ENCODE peak calls at places on chromosomes 3 and 15, in five cellular contexts. One of them, this sample, is unnamed.

GRCh38 chr15:99366013-99366412 is 114.7 kb downstream of the LRRC28 start:
- DNase-seq in NCI-H510A: no peak
- DNase-seq in BE2C: no peak
- DNase-seq in AG04450: no peak
- DNase-seq in germinal center: no peak
- DNase-seq in this sample: no peak

GRCh38 chr15:64148581-64148980 is 3.0 kb upstream of the SNX22 start:
- DNase-seq in NCI-H510A: no peak
- DNase-seq in BE2C: no peak
- DNase-seq in germinal center: no peak
- DNase-seq in AG04450: no peak
- DNase-seq in this sample: no peak

GRCh38 chr3:8223766-8224165 is 277.9 kb upstream of the LMCD1 start:
- DNase-seq in germinal center: no peak
- DNase-seq in BE2C: peak
- DNase-seq in AG04450: no peak
- DNase-seq in NCI-H510A: no peak
- DNase-seq in this sample: no peak

GRCh38 chr3:49397470-49397869 is 14.3 kb downstream of the RHOA start:
- DNase-seq in BE2C: peak
- DNase-seq in NCI-H510A: no peak
- DNase-seq in germinal center: no peak
- DNase-seq in AG04450: no peak
- DNase-seq in this sample: no peak

GRCh38 chr3:192851821-192852352 is 65.8 kb downstream of the MB21D2 start:
- DNase-seq in BE2C: no peak
- DNase-seq in AG04450: no peak
- DNase-seq in NCI-H510A: peak
- DNase-seq in germinal center: no peak
- DNase-seq in this sample: peak

GRCh38 chr3:106386050-106386449 is 517.2 kb upstream of the CBLB start:
- DNase-seq in BE2C: peak
- DNase-seq in germinal center: no peak
- DNase-seq in AG04450: no peak
- DNase-seq in NCI-H510A: no peak
- DNase-seq in this sample: no peak

GRCh38 chr3:41026394-41027177 is 172.7 kb upstream of the CTNNB1 start:
- DNase-seq in AG04450: peak
- DNase-seq in BE2C: peak
- DNase-seq in NCI-H510A: no peak
- DNase-seq in germinal center: no peak
- DNase-seq in this sample: no peak

GRCh38 chr3:101677436-101678286 is 729 bp upstream of the ZBTB11 start:
- DNase-seq in NCI-H510A: no peak
- DNase-seq in germinal center: no peak
- DNase-seq in AG04450: no peak
- DNase-seq in BE2C: peak
- DNase-seq in this sample: no peak

GRCh38 chr3:145175626-145176025 is 985.4 kb downstream of the PLOD2 start:
- DNase-seq in NCI-H510A: no peak
- DNase-seq in BE2C: no peak
- DNase-seq in germinal center: no peak
- DNase-seq in AG04450: no peak
- DNase-seq in this sample: no peak

GRCh38 chr3:111610189-111610588 is 15.0 kb upstream of the ZBED2 start:
- DNase-seq in NCI-H510A: no peak
- DNase-seq in AG04450: no peak
- DNase-seq in BE2C: no peak
- DNase-seq in germinal center: no peak
- DNase-seq in this sample: peak

GRCh38 chr3:129795596-129795995 is 97.9 kb downstream of the TMCC1 start:
- DNase-seq in germinal center: no peak
- DNase-seq in NCI-H510A: no peak
- DNase-seq in AG04450: no peak
- DNase-seq in BE2C: no peak
- DNase-seq in this sample: peak

GRCh38 chr15:92839696-92840095 is 60.4 kb upstream of the CHD2 start:
- DNase-seq in germinal center: peak
- DNase-seq in BE2C: no peak
- DNase-seq in NCI-H510A: peak
- DNase-seq in AG04450: no peak
- DNase-seq in this sample: no peak

GRCh38 chr3:145903472-145904013 is 257.4 kb downstream of the PLOD2 start:
- DNase-seq in NCI-H510A: no peak
- DNase-seq in BE2C: no peak
- DNase-seq in germinal center: no peak
- DNase-seq in AG04450: no peak
- DNase-seq in this sample: no peak

GRCh38 chr15:59349715-59350420 is 22.8 kb downstream of the MYO1E start:
- DNase-seq in NCI-H510A: no peak
- DNase-seq in BE2C: no peak
- DNase-seq in germinal center: no peak
- DNase-seq in AG04450: peak
- DNase-seq in this sample: peak

GRCh38 chr3:41222508-41222907 is 23.2 kb downstream of the CTNNB1 start:
- DNase-seq in BE2C: no peak
- DNase-seq in NCI-H510A: no peak
- DNase-seq in germinal center: no peak
- DNase-seq in AG04450: no peak
- DNase-seq in this sample: no peak

This sample was measured in LoVo.